ENCODE peak calls at places on chromosomes 11 and 22, in seven cellular contexts. D is K562, O is HepG2, Z is HCT116, M is H1, C is GM12878, B is SK-N-SH. P is an unnamed sample.

GRCh38 chr11:119513806-119514170 is 90.8 kb upstream of the THY1 start:
- DNase-seq in D (no peak), O (no peak), Z (no peak), M (no peak), C (no peak), B (no peak), P (no peak)

GRCh38 chr11:64407630-64408029 is 48.7 kb downstream of the RPS6KA4 start:
- DNase-seq in D (no peak), O (no peak), Z (no peak), M (no peak), C (no peak), B (no peak), P (no peak)

GRCh38 chr11:72333657-72334056 is 89.7 kb upstream of the PHOX2A start:
- DNase-seq in D (peak), O (no peak), Z (no peak), M (peak), C (no peak), B (peak), P (peak)

GRCh38 chr11:84295815-84296214 is 1009.6 kb upstream of the CCDC90B start:
- DNase-seq in D (no peak), O (no peak), Z (no peak), M (no peak), C (no peak), B (no peak), P (no peak)

GRCh38 chr11:7667460-7667859 is 5.8 kb downstream of the CYB5R2 start:
- DNase-seq in D (no peak), O (no peak), Z (no peak), M (peak), C (no peak), B (no peak), P (peak)

GRCh38 chr11:70220136-70220535 is 17.0 kb downstream of the FADD start:
- DNase-seq in D (no peak), O (no peak), Z (no peak), M (no peak), C (no peak), B (no peak), P (no peak)

GRCh38 chr11:130707217-130707616 is 209.1 kb downstream of the SNX19 start:
- DNase-seq in D (no peak), O (no peak), Z (no peak), M (no peak), C (no peak), B (no peak), P (no peak)

GRCh38 chr11:120801801-120802689 is 221.9 kb upstream of the TBCEL start:
- DNase-seq in D (peak), O (peak), Z (peak), M (peak), C (no peak), B (peak), P (peak)

GRCh38 chr22:30212363-30212995 is 34.1 kb downstream of the LIF start:
- DNase-seq in D (peak), O (peak), Z (peak), M (no peak), C (no peak), B (peak), P (peak)

GRCh38 chr22:24803064-24803542 is 2.9 kb upstream of the SGSM1 start:
- DNase-seq in D (peak), O (peak), Z (peak), M (peak), C (no peak), B (peak), P (peak)

GRCh38 chr11:86606849-86607481 is 65.5 kb downstream of the ME3 start:
- DNase-seq in D (no peak), O (no peak), Z (no peak), M (no peak), C (no peak), B (no peak), P (no peak)

GRCh38 chr11:86484164-86484794 is 109.6 kb downstream of the CCDC81 start:
- DNase-seq in D (peak), O (peak), Z (peak), M (no peak), C (no peak), B (no peak), P (no peak)

GRCh38 chr11:77361184-77361583 is 59.7 kb upstream of the GDPD4 start:
- DNase-seq in D (no peak), O (no peak), Z (no peak), M (no peak), C (no peak), B (no peak), P (peak)

GRCh38 chr11:15843309-15843857 is 513.0 kb downstream of the SOX6 start:
- DNase-seq in D (no peak), O (no peak), Z (no peak), M (no peak), C (no peak), B (peak), P (no peak)

GRCh38 chr22:36435516-36436415 is 45.7 kb downstream of the TXN2 start:
- DNase-seq in D (no peak), O (peak), Z (no peak), M (peak), C (peak), B (no peak), P (no peak)

GRCh38 chr11:2100361-2101170 is 38.6 kb downstream of the IGF2 start:
- DNase-seq in D (peak), O (no peak), Z (no peak), M (no peak), C (no peak), B (peak), P (no peak)

GRCh38 chr22:40281717-40282116 is 64.6 kb upstream of the ADSL start:
- DNase-seq in D (no peak), O (no peak), Z (no peak), M (no peak), C (no peak), B (no peak), P (no peak)

GRCh38 chr11:74650498-74650897 is 58.1 kb downstream of the POLD3 start:
- DNase-seq in D (no peak), O (no peak), Z (no peak), M (no peak), C (no peak), B (no peak), P (no peak)

GRCh38 chr11:122748968-122749687 is 89.2 kb upstream of the CRTAM start:
- DNase-seq in D (no peak), O (no peak), Z (no peak), M (no peak), C (peak), B (no peak), P (peak)

GRCh38 chr11:128580612-128581011 is 6.7 kb downstream of the ETS1 start:
- DNase-seq in D (no peak), O (no peak), Z (no peak), M (no peak), C (no peak), B (no peak), P (no peak)

GRCh38 chr22:20271114-20271994 is 3.2 kb upstream of the RTN4R start:
- DNase-seq in D (no peak), O (no peak), Z (no peak), M (no peak), C (no peak), B (no peak), P (no peak)

GRCh38 chr22:38824587-38824986 is 19.2 kb downstream of the NPTXR start:
- DNase-seq in D (peak), O (peak), Z (no peak), M (peak), C (no peak), B (no peak), P (peak)

GRCh38 chr11:61833926-61834277 is 5.8 kb downstream of the FADS2 start:
- DNase-seq in D (peak), O (no peak), Z (no peak), M (no peak), C (no peak), B (no peak), P (no peak)

GRCh38 chr11:69841859-69842698 is 22.9 kb upstream of the FGF3 start:
- DNase-seq in D (peak), O (no peak), Z (peak), M (peak), C (no peak), B (no peak), P (peak)

GRCh38 chr22:17706451-17706900 is 67.8 kb downstream of the BID start:
- DNase-seq in D (peak), O (peak), Z (peak), M (no peak), C (peak), B (peak), P (peak)

GRCh38 chr11:12261551-12261950 is 115.8 kb upstream of the PARVA start:
- DNase-seq in D (no peak), O (no peak), Z (no peak), M (no peak), C (no peak), B (no peak), P (no peak)

GRCh38 chr11:7628660-7629059 is 44.6 kb downstream of the CYB5R2 start:
- DNase-seq in D (no peak), O (no peak), Z (no peak), M (no peak), C (no peak), B (no peak), P (no peak)

GRCh38 chr11:68677432-68677831 is 6.9 kb upstream of the GAL start:
- DNase-seq in D (peak), O (peak), Z (peak), M (no peak), C (no peak), B (peak), P (no peak)

GRCh38 chr22:42963231-42963595 is 51.7 kb downstream of the PACSIN2 start:
- DNase-seq in D (no peak), O (no peak), Z (no peak), M (no peak), C (no peak), B (no peak), P (no peak)

GRCh38 chr11:4181780-4182721 is 87.5 kb downstream of the RRM1 start:
- DNase-seq in D (peak), O (peak), Z (peak), M (peak), C (no peak), B (peak), P (peak)

GRCh38 chr22:30309981-30310672 is 16.6 kb downstream of the TBC1D10A start:
- DNase-seq in D (no peak), O (no peak), Z (no peak), M (no peak), C (peak), B (no peak), P (no peak)

GRCh38 chr22:36385491-36386350 is 2.0 kb downstream of the MYH9 start:
- DNase-seq in D (no peak), O (peak), Z (no peak), M (no peak), C (no peak), B (no peak), P (peak)

DNA sequence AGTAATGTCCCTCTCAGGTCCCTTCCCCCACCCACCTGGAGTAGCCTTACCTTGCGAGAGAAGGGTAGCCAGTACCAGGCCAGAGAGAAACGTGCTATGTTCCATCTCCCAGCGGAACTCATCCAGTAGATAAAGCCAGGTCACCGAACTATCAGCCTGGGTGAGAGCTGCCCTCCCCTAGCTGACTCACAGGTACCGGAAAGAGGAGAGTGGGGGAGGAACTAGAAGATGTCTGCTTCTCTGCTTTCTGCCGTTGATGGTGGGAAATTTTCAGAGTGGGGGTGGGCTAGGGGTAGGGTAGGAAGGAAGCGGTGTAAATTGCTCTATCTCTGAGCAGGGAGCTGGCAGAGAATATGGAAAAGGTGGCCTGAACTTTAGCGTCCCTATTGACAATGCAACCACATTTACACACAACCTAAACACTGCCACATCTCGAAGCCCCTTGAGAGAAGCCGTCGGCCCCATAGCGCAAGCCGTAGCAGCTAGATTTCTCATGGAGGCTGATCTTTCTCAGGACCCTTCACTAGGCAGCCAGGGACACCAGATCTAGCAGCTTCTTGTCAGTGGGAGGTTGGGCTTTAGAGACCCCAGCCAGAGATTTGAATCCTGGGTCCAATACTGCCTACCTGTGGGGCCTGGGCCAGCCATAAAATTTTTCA is at the start of gene CD3D:
- DNase-seq in D (peak), O (peak), Z (no peak), M (no peak), C (no peak), B (no peak), P (no peak)
- TF ChIP-seq JUND in D (peak), O (no peak), Z (no peak), M (no peak), C (no peak), B (no peak), P (no peak)

GRCh38 chr11:92180664-92181251 is 43.9 kb upstream of the FAT3 start:
- DNase-seq in D (no peak), O (no peak), Z (no peak), M (no peak), C (no peak), B (no peak), P (no peak)
- TF ChIP-seq JUND in D (no peak), O (no peak), Z (no peak), M (no peak), C (no peak), B (no peak), P (no peak)

DNA sequence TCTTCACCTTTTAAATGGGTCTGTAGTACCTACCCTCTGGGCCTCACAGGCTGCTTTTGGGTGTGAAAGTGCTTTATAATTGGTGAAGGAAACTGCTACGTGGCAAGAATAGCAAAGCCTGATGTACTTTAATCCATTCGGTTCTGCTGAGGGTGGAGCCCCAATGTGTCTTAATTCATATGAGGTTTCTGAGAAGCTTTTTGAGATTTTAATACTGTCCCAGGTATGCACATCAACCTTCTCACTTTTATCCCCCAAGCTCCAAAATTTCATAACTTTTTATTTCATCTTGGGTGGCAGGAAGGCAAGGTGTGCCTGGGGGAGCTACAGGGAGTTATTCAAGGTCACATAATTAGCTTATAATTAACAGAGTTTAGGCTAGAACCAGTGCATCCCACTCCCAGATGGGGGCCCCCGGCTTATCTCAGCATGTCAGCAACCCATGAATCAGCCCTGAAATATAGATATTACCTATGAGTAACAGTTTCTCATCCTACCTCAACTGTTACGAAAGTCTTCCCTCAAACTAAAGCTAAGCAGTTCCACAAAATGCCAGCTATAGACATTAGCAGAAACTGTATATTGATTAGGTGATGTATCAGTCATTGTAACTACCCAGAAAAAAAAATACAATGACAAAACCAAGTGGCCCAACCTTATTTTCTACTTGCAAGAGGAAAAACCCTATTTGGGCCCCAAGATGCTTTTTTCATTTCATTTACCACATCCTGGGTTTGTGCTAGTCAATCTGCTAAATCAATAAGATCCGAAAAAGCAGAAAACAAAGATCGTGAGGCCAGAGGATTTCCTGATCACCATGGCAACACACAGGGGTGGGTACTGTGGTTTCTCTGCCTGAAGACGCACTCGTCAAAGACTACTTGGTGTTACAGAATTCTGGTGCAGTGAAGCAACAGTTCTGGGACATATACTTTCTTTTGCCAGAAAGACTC is 26.7 kb downstream of the CD44 start:
- DNase-seq in D (no peak), O (no peak), Z (no peak), M (no peak), C (peak), B (no peak), P (no peak)
- TF ChIP-seq JUND in D (no peak), O (no peak), Z (peak), M (no peak), C (no peak), B (peak), P (no peak)

GRCh38 chr11:16853266-16853665 is 114.8 kb downstream of the C11orf58 start:
- DNase-seq in D (peak), O (no peak), Z (no peak), M (no peak), C (no peak), B (no peak), P (no peak)
- TF ChIP-seq JUND in D (no peak), O (no peak), Z (no peak), M (no peak), C (no peak), B (no peak), P (no peak)

DNA sequence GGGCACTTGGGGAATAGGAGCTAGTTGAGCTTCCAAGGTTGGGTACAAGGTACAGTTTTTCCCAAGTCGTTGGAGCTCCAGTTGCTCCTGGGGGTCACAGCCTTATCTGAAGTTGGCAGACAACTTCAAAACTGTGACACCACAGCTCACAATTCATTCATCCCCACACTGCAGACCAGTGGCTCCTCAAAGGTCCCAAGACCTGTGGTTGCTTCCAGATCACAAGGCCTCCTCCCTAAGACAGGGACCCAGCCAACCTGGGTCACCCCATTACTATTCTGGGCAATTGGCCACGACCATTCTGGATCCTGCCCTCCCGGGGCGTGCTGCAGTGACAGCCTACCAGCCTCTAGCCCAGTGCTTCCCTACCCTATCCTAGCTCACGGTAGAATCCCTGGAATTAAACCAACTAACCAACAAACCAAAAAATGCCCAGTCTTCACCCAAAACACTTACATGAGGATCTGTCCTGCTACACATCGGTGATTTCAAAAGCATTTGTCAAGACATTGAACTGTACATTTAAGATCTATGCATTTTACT is 862 bp upstream of the PDXP start:
- DNase-seq in D (peak), O (no peak), Z (no peak), M (no peak), C (no peak), B (peak), P (no peak)
- TF ChIP-seq JUND in D (no peak), O (no peak), Z (no peak), M (no peak), C (no peak), B (no peak), P (no peak)

GRCh38 chr22:45166935-45167334 is 3.2 kb downstream of the NUP50 start:
- DNase-seq in D (no peak), O (no peak), Z (no peak), M (no peak), C (no peak), B (no peak), P (no peak)
- TF ChIP-seq JUND in D (no peak), O (no peak), Z (no peak), M (no peak), C (no peak), B (no peak), P (no peak)

GRCh38 chr22:26768986-26769385 is 111.6 kb downstream of the MIAT start:
- DNase-seq in D (peak), O (no peak), Z (no peak), M (no peak), C (no peak), B (no peak), P (no peak)
- TF ChIP-seq JUND in D (no peak), O (no peak), Z (no peak), M (no peak), C (no peak), B (no peak), P (no peak)

P was measured in T47D.